ENCODE peak calls at places on chromosomes 7 and 10, in eight cellular contexts. L is psoas muscle; R is HepG2; I is activated naive CD4-positive, alpha-beta T cell treated with anti-CD3 and anti-CD28 coated beads, Interleukin-2, amount 50 U/mL, for 72 hours; S is stimulated activated naive B cell treated with anti-CD40 and anti-IgM and Interleukin-4, amounts not matched to agents 10 μg/mL and 1 μg/mL and 100 μg/mL, for 72 hours; M is left ventricle myocardium superior; U is natural killer cell; N is heart right ventricle. Y is an unnamed sample.

GRCh38 chr7:122248472-122248871 is 56.1 kb downstream of the FEZF1 start:
- ATAC-seq in L (no peak), I (no peak), N (no peak), R (no peak), S (no peak), M (no peak), U (no peak), Y (no peak)

GRCh38 chr10:89845541-89846275 is 144.3 kb downstream of the KIF20B start:
- ATAC-seq in U (no peak), R (no peak), I (no peak), S (no peak), N (no peak), L (no peak), M (no peak), Y (peak; percentile 8)

GRCh38 chr10:106707657-106708056 is 456.8 kb downstream of the SORCS1 start:
- ATAC-seq in U (no peak), R (no peak), L (no peak), M (no peak), N (no peak), S (no peak), I (no peak), Y (no peak)

GRCh38 chr7:98772242-98772603 is 97.6 kb downstream of the TMEM130 start:
- ATAC-seq in M (no peak), U (no peak), L (no peak), N (no peak), S (peak; percentile 78), I (no peak), R (peak; percentile 51), Y (no peak)

GRCh38 chr10:8042032-8042863 is 12.2 kb upstream of the GATA3 start:
- ATAC-seq in M (no peak), N (no peak), U (no peak), R (no peak), S (no peak), L (no peak), I (no peak), Y (no peak)

GRCh38 chr10:86968271-86968993 is at the start of gene ADIRF:
- ATAC-seq in L (no peak), R (peak; percentile 25), I (no peak), S (no peak), N (peak; percentile 19), U (no peak), M (peak; percentile 16), Y (peak; percentile 28)

GRCh38 chr7:102992509-102992819 is 79.7 kb downstream of the LRRC17 start:
- ATAC-seq in M (peak; percentile 44), U (no peak), I (no peak), L (no peak), N (no peak), S (no peak), R (no peak), Y (no peak)

GRCh38 chr7:24974026-24974832 is 5.7 kb downstream of the OSBPL3 start:
- ATAC-seq in N (no peak), R (peak; percentile 56), U (no peak), I (no peak), L (no peak), S (no peak), M (no peak), Y (no peak)

GRCh38 chr7:135757719-135758411 is 9.3 kb upstream of the FAM180A start:
- ATAC-seq in U (no peak), S (no peak), M (peak; percentile 48), N (peak; percentile 31), R (no peak), I (no peak), L (no peak), Y (no peak)

GRCh38 chr7:77788327-77788902 is 9.8 kb downstream of the TMEM60 start:
- ATAC-seq in M (no peak), R (peak; percentile 20), S (peak; percentile 39), I (no peak), L (no peak), U (no peak), N (no peak), Y (no peak)

GRCh38 chr10:47350671-47351640 is 2.8 kb downstream of the RBP3 start:
- ATAC-seq in S (no peak), M (no peak), N (no peak), L (no peak), I (no peak), R (no peak), U (no peak), Y (no peak)

GRCh38 chr10:119417852-119418251 is 124.7 kb downstream of the RGS10 start:
- ATAC-seq in S (no peak), L (no peak), R (no peak), I (no peak), U (no peak), N (no peak), M (no peak), Y (no peak)

GRCh38 chr10:6140141-6140841 is 51.5 kb downstream of the RBM17 start:
- ATAC-seq in M (no peak), N (no peak), U (no peak), S (no peak), I (no peak), L (peak; percentile 4), R (no peak), Y (no peak)

GRCh38 chr10:84176836-84177474 is 3.4 kb downstream of the GPR15LG start:
- ATAC-seq in R (peak; percentile 65), U (peak; percentile 12), N (peak; percentile 18), M (no peak), L (no peak), I (peak; percentile 46), S (no peak), Y (no peak)

GRCh38 chr7:41189866-41190265 is 513.0 kb downstream of the INHBA start:
- ATAC-seq in I (no peak), S (no peak), N (no peak), M (no peak), L (no peak), R (no peak), U (no peak), Y (peak; percentile 79)

Y was measured in esophagus mucosa.